ENCODE peak calls at places on chromosome 16, in five cellular contexts. M is cardiac muscle cell, B is neural crest cell, V is ascending aorta, E is nephron progenitor cell. X is an unnamed sample.

GRCh38 chr16:89841275-89841674 is 13.0 kb downstream of the SPIRE2 start:
- DNase-seq in V (no peak), E (no peak), B (no peak), M (no peak), X (no peak)

GRCh38 chr16:2194166-2194834 is 2.1 kb downstream of the CASKIN1 start:
- DNase-seq in B (no peak), E (peak), M (peak), V (no peak), X (no peak)

GRCh38 chr16:10971560-10971961 is 27.2 kb downstream of the CLEC16A start:
- DNase-seq in B (peak), M (peak), V (peak), E (peak), X (peak)

GRCh38 chr16:79076039-79076767 is 524.3 kb downstream of the MAF start:
- DNase-seq in V (no peak), E (no peak), B (no peak), M (no peak), X (no peak)

GRCh38 chr16:82761236-82761635 is 134.5 kb downstream of the CDH13 start:
- DNase-seq in V (peak), B (no peak), E (no peak), M (peak), X (no peak)

GRCh38 chr16:51538707-51539604 is 387.9 kb upstream of the SALL1 start:
- DNase-seq in E (peak), M (peak), B (no peak), V (no peak), X (no peak)

GRCh38 chr16:86424413-86424812 is 85.9 kb upstream of the FOXF1 start:
- DNase-seq in M (no peak), E (no peak), V (no peak), B (no peak), X (no peak)

GRCh38 chr16:78761427-78761826 is 662.0 kb downstream of the WWOX start:
- DNase-seq in B (no peak), M (no peak), E (no peak), V (no peak), X (no peak)

GRCh38 chr16:11424118-11424460 is 78.8 kb downstream of the RMI2 start:
- DNase-seq in V (no peak), E (no peak), M (no peak), B (no peak), X (no peak)

GRCh38 chr16:50372611-50373344 is 4.0 kb upstream of the BRD7 start:
- DNase-seq in B (no peak), E (no peak), M (no peak), V (peak), X (peak)

GRCh38 chr16:240559-240958 is 5.9 kb downstream of the FAM234A start:
- DNase-seq in E (no peak), M (no peak), V (no peak), B (no peak), X (no peak)

GRCh38 chr16:31033709-31034492 is 543 bp downstream of the STX4 start:
- DNase-seq in V (peak), E (peak), M (peak), B (peak), X (peak)
- TF ChIP-seq CTCF in V (no peak), E (no peak), M (no peak), B (no peak), X (no peak)

DNA sequence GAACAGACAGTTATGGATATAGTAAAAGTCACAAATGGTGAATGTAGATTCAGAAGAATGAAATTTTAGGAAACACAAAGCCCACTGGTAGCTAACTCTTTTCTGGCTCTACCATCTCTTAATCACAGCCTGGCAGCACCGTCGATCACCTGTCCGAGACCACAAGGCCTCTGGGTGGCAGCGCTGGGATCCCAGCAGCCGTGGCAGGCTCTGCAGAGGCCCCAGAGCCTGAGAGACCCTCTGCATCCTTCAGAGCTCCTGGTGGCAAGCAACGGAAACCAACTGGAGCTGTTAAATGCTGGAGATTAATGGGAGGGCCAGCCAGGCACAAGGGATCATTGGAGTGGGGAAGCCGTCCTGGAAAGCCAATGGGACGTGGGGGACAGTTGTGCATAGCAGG is 26.3 kb downstream of the LAT start:
- DNase-seq in E (peak), M (no peak), V (no peak), B (no peak), X (no peak)
- TF ChIP-seq CTCF in E (no peak), M (no peak), V (no peak), B (no peak), X (no peak)

GRCh38 chr16:12449374-12449773 is 354.3 kb downstream of the CPPED1 start:
- DNase-seq in M (no peak), E (no peak), B (no peak), V (no peak), X (no peak)

GRCh38 chr16:12452549-12452948 is 351.1 kb downstream of the CPPED1 start:
- DNase-seq in E (no peak), M (no peak), V (no peak), B (no peak), X (no peak)

GRCh38 chr16:12453832-12454231 is 349.9 kb downstream of the CPPED1 start:
- DNase-seq in E (no peak), V (no peak), M (no peak), B (no peak), X (no peak)

GRCh38 chr16:12450381-12450780 is 353.3 kb downstream of the CPPED1 start:
- DNase-seq in V (no peak), B (no peak), E (no peak), M (no peak), X (no peak)

DNA sequence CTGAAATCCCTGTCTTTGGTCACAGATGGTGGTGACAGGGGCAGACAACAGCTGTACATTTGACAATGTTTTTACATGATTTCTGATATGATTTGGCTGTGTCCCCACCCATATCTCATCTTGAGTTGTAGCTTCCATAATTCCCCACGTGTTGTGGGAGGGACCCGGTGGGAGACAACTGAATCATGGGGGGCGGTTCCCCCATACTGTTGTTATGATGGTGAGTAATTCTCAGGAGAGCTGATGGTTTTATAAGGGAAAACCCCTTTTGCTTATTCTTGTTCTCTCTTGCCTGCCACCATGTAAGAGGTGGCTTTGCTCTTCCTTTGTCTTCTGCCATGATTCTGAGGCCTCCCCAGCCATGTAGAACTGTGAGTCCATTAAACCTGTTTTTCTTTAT is 353.9 kb downstream of the CPPED1 start:
- DNase-seq in B (no peak), V (no peak), M (no peak), E (no peak), X (no peak)
- TF ChIP-seq CTCF in B (no peak), V (no peak), M (no peak), E (no peak), X (no peak)

GRCh38 chr16:3347586-3347985 is 8.1 kb upstream of the OR2C1 start:
- DNase-seq in M (no peak), E (no peak), B (no peak), V (no peak), X (no peak)

GRCh38 chr16:3346041-3346440 is 9.6 kb upstream of the OR2C1 start:
- DNase-seq in M (no peak), B (no peak), V (no peak), E (no peak), X (no peak)

GRCh38 chr16:3348547-3349167 is 7.0 kb upstream of the OR2C1 start:
- DNase-seq in E (no peak), B (no peak), M (no peak), V (no peak), X (no peak)

GRCh38 chr16:3349175-3349574 is 6.5 kb upstream of the OR2C1 start:
- DNase-seq in E (no peak), B (no peak), V (no peak), M (no peak), X (no peak)
- TF ChIP-seq CTCF in E (no peak), B (no peak), V (no peak), M (no peak), X (no peak)

GRCh38 chr16:55120408-55120807 is 189.7 kb downstream of the IRX5 start:
- DNase-seq in B (no peak), M (no peak), V (no peak), E (no peak), X (no peak)
- TF ChIP-seq CTCF in B (peak), M (no peak), V (no peak), E (peak), X (no peak)

GRCh38 chr16:5918553-5919127 is 821.0 kb upstream of the EEF2KMT start:
- DNase-seq in V (no peak), E (no peak), M (no peak), B (no peak), X (peak)
- TF ChIP-seq CTCF in V (no peak), E (no peak), M (no peak), B (peak), X (no peak)

GRCh38 chr16:68357923-68358322 is 47.1 kb downstream of the PRMT7 start:
- DNase-seq in M (no peak), V (no peak), E (no peak), B (no peak), X (no peak)
- TF ChIP-seq CTCF in M (no peak), V (no peak), E (no peak), B (no peak), X (no peak)

GRCh38 chr16:56610017-56610608 is 1.7 kb downstream of the MT2A start:
- DNase-seq in M (peak), B (no peak), V (peak), E (no peak), X (no peak)
- TF ChIP-seq CTCF in M (no peak), B (no peak), V (no peak), E (no peak), X (no peak)

DNA sequence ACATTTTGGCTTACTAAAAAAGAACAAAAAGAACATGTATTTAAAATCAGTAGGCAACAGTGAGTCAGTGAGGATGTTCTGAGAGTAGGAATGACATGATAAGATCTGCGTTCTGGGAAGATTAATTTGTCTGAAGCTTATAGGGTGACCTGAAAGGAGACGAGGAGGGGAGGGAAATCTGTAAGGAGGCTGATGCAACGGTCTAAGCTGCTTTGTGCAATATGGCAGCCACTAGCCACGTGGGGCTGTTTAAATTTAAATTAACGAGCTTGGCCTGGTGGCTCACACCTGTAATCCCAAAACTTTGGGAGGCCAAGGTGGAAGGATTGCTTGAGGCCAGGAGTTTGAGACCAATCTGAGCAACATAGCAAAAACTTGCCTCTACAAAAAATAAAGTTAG is 181.6 kb upstream of the CACNG3 start:
- DNase-seq in M (no peak), E (no peak), B (no peak), V (no peak), X (no peak)
- TF ChIP-seq CTCF in M (no peak), E (no peak), B (no peak), V (no peak), X (no peak)

X was measured in glutamatergic neuron.